ENCODE peak calls at places on chromosomes 13 and 19, in nine cellular contexts. One of them, this sample, is unnamed.

GRCh38 chr13:113917523-113918371 is 53.9 kb upstream of the GAS6 start:
- DNase-seq in stimulated activated CD8-positive, alpha-beta memory T cell treated with anti-CD3 and anti-CD28 coated beads, Interleukin-4, amount 100 ng/mL, for 24 hours: no peak
- DNase-seq in central memory CD8-positive, alpha-beta T cell: peak
- DNase-seq in ascending aorta: peak
- DNase-seq in left ventricle myocardium inferior: no peak
- DNase-seq in CD8-positive, alpha-beta T cell: no peak
- DNase-seq in SK-N-SH: no peak
- DNase-seq in astrocyte of the spinal cord: no peak
- DNase-seq in stromal cell of bone marrow: no peak
- DNase-seq in this sample: no peak

GRCh38 chr13:94858856-94859811 is 146.8 kb upstream of the SOX21 start:
- DNase-seq in stimulated activated CD8-positive, alpha-beta memory T cell treated with anti-CD3 and anti-CD28 coated beads, Interleukin-4, amount 100 ng/mL, for 24 hours: no peak
- DNase-seq in central memory CD8-positive, alpha-beta T cell: no peak
- DNase-seq in ascending aorta: peak
- DNase-seq in left ventricle myocardium inferior: peak
- DNase-seq in CD8-positive, alpha-beta T cell: no peak
- DNase-seq in SK-N-SH: no peak
- DNase-seq in astrocyte of the spinal cord: peak
- DNase-seq in stromal cell of bone marrow: no peak
- DNase-seq in this sample: no peak

GRCh38 chr19:42246143-42246868 is 3.9 kb upstream of the GSK3A start:
- DNase-seq in stimulated activated CD8-positive, alpha-beta memory T cell treated with anti-CD3 and anti-CD28 coated beads, Interleukin-4, amount 100 ng/mL, for 24 hours: no peak
- DNase-seq in central memory CD8-positive, alpha-beta T cell: no peak
- DNase-seq in ascending aorta: peak
- DNase-seq in left ventricle myocardium inferior: peak
- DNase-seq in CD8-positive, alpha-beta T cell: no peak
- DNase-seq in SK-N-SH: peak
- DNase-seq in astrocyte of the spinal cord: peak
- DNase-seq in stromal cell of bone marrow: peak
- DNase-seq in this sample: no peak

GRCh38 chr13:44416297-44416696 is 42.7 kb downstream of the SERP2 start:
- DNase-seq in stimulated activated CD8-positive, alpha-beta memory T cell treated with anti-CD3 and anti-CD28 coated beads, Interleukin-4, amount 100 ng/mL, for 24 hours: no peak
- DNase-seq in central memory CD8-positive, alpha-beta T cell: no peak
- DNase-seq in ascending aorta: no peak
- DNase-seq in left ventricle myocardium inferior: no peak
- DNase-seq in CD8-positive, alpha-beta T cell: no peak
- DNase-seq in SK-N-SH: no peak
- DNase-seq in astrocyte of the spinal cord: no peak
- DNase-seq in stromal cell of bone marrow: no peak
- DNase-seq in this sample: no peak

GRCh38 chr19:6062274-6062673 is 48.0 kb downstream of the RFX2 start:
- DNase-seq in stimulated activated CD8-positive, alpha-beta memory T cell treated with anti-CD3 and anti-CD28 coated beads, Interleukin-4, amount 100 ng/mL, for 24 hours: peak
- DNase-seq in central memory CD8-positive, alpha-beta T cell: no peak
- DNase-seq in ascending aorta: peak
- DNase-seq in left ventricle myocardium inferior: no peak
- DNase-seq in CD8-positive, alpha-beta T cell: peak
- DNase-seq in SK-N-SH: no peak
- DNase-seq in astrocyte of the spinal cord: peak
- DNase-seq in stromal cell of bone marrow: no peak
- DNase-seq in this sample: peak

GRCh38 chr19:52258426-52258825 is 11.0 kb upstream of the ZNF766 start:
- DNase-seq in stimulated activated CD8-positive, alpha-beta memory T cell treated with anti-CD3 and anti-CD28 coated beads, Interleukin-4, amount 100 ng/mL, for 24 hours: no peak
- DNase-seq in central memory CD8-positive, alpha-beta T cell: no peak
- DNase-seq in ascending aorta: no peak
- DNase-seq in left ventricle myocardium inferior: no peak
- DNase-seq in CD8-positive, alpha-beta T cell: no peak
- DNase-seq in SK-N-SH: no peak
- DNase-seq in astrocyte of the spinal cord: no peak
- DNase-seq in stromal cell of bone marrow: no peak
- DNase-seq in this sample: no peak

GRCh38 chr13:31944262-31945160 is 87.1 kb upstream of the FRY start:
- DNase-seq in stimulated activated CD8-positive, alpha-beta memory T cell treated with anti-CD3 and anti-CD28 coated beads, Interleukin-4, amount 100 ng/mL, for 24 hours: no peak
- DNase-seq in central memory CD8-positive, alpha-beta T cell: no peak
- DNase-seq in ascending aorta: no peak
- DNase-seq in left ventricle myocardium inferior: no peak
- DNase-seq in CD8-positive, alpha-beta T cell: no peak
- DNase-seq in SK-N-SH: no peak
- DNase-seq in astrocyte of the spinal cord: no peak
- DNase-seq in stromal cell of bone marrow: no peak
- DNase-seq in this sample: no peak

GRCh38 chr19:46350758-46351159 is 3.9 kb downstream of the PPP5C start:
- DNase-seq in stimulated activated CD8-positive, alpha-beta memory T cell treated with anti-CD3 and anti-CD28 coated beads, Interleukin-4, amount 100 ng/mL, for 24 hours: no peak
- DNase-seq in central memory CD8-positive, alpha-beta T cell: no peak
- DNase-seq in ascending aorta: no peak
- DNase-seq in left ventricle myocardium inferior: no peak
- DNase-seq in CD8-positive, alpha-beta T cell: no peak
- DNase-seq in SK-N-SH: no peak
- DNase-seq in astrocyte of the spinal cord: no peak
- DNase-seq in stromal cell of bone marrow: no peak
- DNase-seq in this sample: no peak

GRCh38 chr13:39401091-39401647 is 201.8 kb downstream of the LHFPL6 start:
- DNase-seq in stimulated activated CD8-positive, alpha-beta memory T cell treated with anti-CD3 and anti-CD28 coated beads, Interleukin-4, amount 100 ng/mL, for 24 hours: no peak
- DNase-seq in central memory CD8-positive, alpha-beta T cell: no peak
- DNase-seq in ascending aorta: no peak
- DNase-seq in left ventricle myocardium inferior: no peak
- DNase-seq in CD8-positive, alpha-beta T cell: no peak
- DNase-seq in SK-N-SH: no peak
- DNase-seq in astrocyte of the spinal cord: no peak
- DNase-seq in stromal cell of bone marrow: no peak
- DNase-seq in this sample: no peak

GRCh38 chr19:19064811-19065745 is 1.3 kb downstream of the SLC25A42 start:
- DNase-seq in stimulated activated CD8-positive, alpha-beta memory T cell treated with anti-CD3 and anti-CD28 coated beads, Interleukin-4, amount 100 ng/mL, for 24 hours: peak
- DNase-seq in central memory CD8-positive, alpha-beta T cell: no peak
- DNase-seq in ascending aorta: no peak
- DNase-seq in left ventricle myocardium inferior: no peak
- DNase-seq in CD8-positive, alpha-beta T cell: peak
- DNase-seq in SK-N-SH: peak
- DNase-seq in astrocyte of the spinal cord: no peak
- DNase-seq in stromal cell of bone marrow: no peak
- DNase-seq in this sample: no peak

GRCh38 chr19:49142866-49143335 is 12.3 kb downstream of the HRC start:
- DNase-seq in stimulated activated CD8-positive, alpha-beta memory T cell treated with anti-CD3 and anti-CD28 coated beads, Interleukin-4, amount 100 ng/mL, for 24 hours: peak
- DNase-seq in central memory CD8-positive, alpha-beta T cell: no peak
- DNase-seq in ascending aorta: peak
- DNase-seq in left ventricle myocardium inferior: peak
- DNase-seq in CD8-positive, alpha-beta T cell: peak
- DNase-seq in SK-N-SH: peak
- DNase-seq in astrocyte of the spinal cord: peak
- DNase-seq in stromal cell of bone marrow: peak
- DNase-seq in this sample: no peak

GRCh38 chr19:10852098-10852800 is 4.0 kb downstream of the C19orf38 start:
- DNase-seq in stimulated activated CD8-positive, alpha-beta memory T cell treated with anti-CD3 and anti-CD28 coated beads, Interleukin-4, amount 100 ng/mL, for 24 hours: no peak
- DNase-seq in central memory CD8-positive, alpha-beta T cell: no peak
- DNase-seq in ascending aorta: no peak
- DNase-seq in left ventricle myocardium inferior: no peak
- DNase-seq in CD8-positive, alpha-beta T cell: no peak
- DNase-seq in SK-N-SH: no peak
- DNase-seq in astrocyte of the spinal cord: peak
- DNase-seq in stromal cell of bone marrow: no peak
- DNase-seq in this sample: no peak

GRCh38 chr13:36601186-36601585 is 72.6 kb upstream of the SERTM1 start:
- DNase-seq in stimulated activated CD8-positive, alpha-beta memory T cell treated with anti-CD3 and anti-CD28 coated beads, Interleukin-4, amount 100 ng/mL, for 24 hours: no peak
- DNase-seq in central memory CD8-positive, alpha-beta T cell: no peak
- DNase-seq in ascending aorta: no peak
- DNase-seq in left ventricle myocardium inferior: no peak
- DNase-seq in CD8-positive, alpha-beta T cell: no peak
- DNase-seq in SK-N-SH: no peak
- DNase-seq in astrocyte of the spinal cord: peak
- DNase-seq in stromal cell of bone marrow: no peak
- DNase-seq in this sample: no peak

GRCh38 chr19:15776991-15777787 is 10.3 kb upstream of the OR10H5 start:
- DNase-seq in stimulated activated CD8-positive, alpha-beta memory T cell treated with anti-CD3 and anti-CD28 coated beads, Interleukin-4, amount 100 ng/mL, for 24 hours: no peak
- DNase-seq in central memory CD8-positive, alpha-beta T cell: no peak
- DNase-seq in ascending aorta: no peak
- DNase-seq in left ventricle myocardium inferior: no peak
- DNase-seq in CD8-positive, alpha-beta T cell: no peak
- DNase-seq in SK-N-SH: no peak
- DNase-seq in astrocyte of the spinal cord: no peak
- DNase-seq in stromal cell of bone marrow: no peak
- DNase-seq in this sample: no peak